ENCODE peak calls at places on chromosomes 11 and 22, in six cellular contexts. C is anterior cingulate cortex; R is effector memory CD4-positive, alpha-beta T cell; G is activated naive CD4-positive, alpha-beta T cell treated with Interleukin-2 at 50 U/mL for 16 hours; X is stimulated activated CD4-positive, alpha-beta T cell treated with anti-CD3 and anti-CD28 coated beads, Interleukin-4, amount 100 ng/mL, for 1 hour; F is endothelial cell of umbilical vein. H is an unnamed sample.
A peak's percentile ranks its signal among the peaks of the same experiment; 100 is the strongest.

GRCh38 chr11:77301510-77301909 is at the start of gene GDPD4:
- DNase-seq in G (no peak), C (no peak), X (no peak), F (no peak), R (no peak), H (no peak)

GRCh38 chr22:31275018-31275417 is 17.3 kb downstream of the PIK3IP1 start:
- DNase-seq in R (no peak), C (no peak), F (no peak), X (no peak), G (no peak), H (no peak)

GRCh38 chr11:44777537-44778199 is 50.9 kb downstream of the TSPAN18 start:
- DNase-seq in R (no peak), G (no peak), C (no peak), X (no peak), F (no peak), H (no peak)

GRCh38 chr11:69447786-69448185 is 33.7 kb upstream of the LINC01488 start:
- DNase-seq in R (no peak), G (no peak), X (no peak), C (no peak), F (peak; percentile 32), H (no peak)

GRCh38 chr11:13283636-13284035 is 6.0 kb downstream of the BMAL1 start:
- DNase-seq in F (no peak), C (no peak), R (no peak), G (no peak), X (no peak), H (no peak)

GRCh38 chr11:8045839-8046238 is 35.2 kb upstream of the TUB start:
- DNase-seq in R (no peak), C (no peak), G (no peak), X (no peak), F (no peak), H (no peak)

GRCh38 chr11:3126901-3127691 is 38.0 kb downstream of the OSBPL5 start:
- DNase-seq in F (no peak), R (no peak), G (no peak), X (peak; percentile 0), C (no peak), H (no peak)

GRCh38 chr11:67079065-67079464 is 22.4 kb downstream of the RHOD start:
- DNase-seq in F (no peak), C (no peak), X (no peak), R (no peak), G (no peak), H (peak; percentile 36)

GRCh38 chr11:57792060-57792541 is 30.5 kb downstream of the CTNND1 start:
- DNase-seq in R (peak; percentile 81), C (no peak), G (peak; percentile 84), F (peak; percentile 46), X (peak; percentile 79), H (peak; percentile 90)

GRCh38 chr11:11071483-11071882 is 213.6 kb upstream of the ZBED5 start:
- DNase-seq in C (no peak), G (no peak), X (no peak), F (no peak), R (no peak), H (no peak)

GRCh38 chr22:37777122-37777687 is 30.5 kb upstream of the GCAT start:
- DNase-seq in G (no peak), R (no peak), X (no peak), C (no peak), F (no peak), H (no peak)

GRCh38 chr11:46431211-46431610 is 39.6 kb upstream of the CHRM4 start:
- DNase-seq in R (no peak), G (no peak), F (no peak), X (no peak), C (no peak), H (no peak)